ENCODE peak calls at places on chromosomes 11 and 22, in four cellular contexts. W is H9, F is mesendoderm, M is H1. K is an unnamed sample.

GRCh38 chr22:18076060-18076497 is 1.7 kb upstream of the PEX26 start:
- DNase-seq in F (peak; percentile 87), M (no peak), W (peak; percentile 59), K (peak; percentile 91)

GRCh38 chr11:30876656-30877371 is 290.7 kb upstream of the MPPED2 start:
- DNase-seq in W (no peak), M (no peak), F (peak; percentile 10), K (no peak)

GRCh38 chr11:44823920-44824704 is 97.3 kb downstream of the TSPAN18 start:
- DNase-seq in W (peak; percentile 79), F (peak; percentile 96), M (peak; percentile 72), K (no peak)

GRCh38 chr11:19832166-19832750 is 119.6 kb downstream of the NAV2 start:
- DNase-seq in W (no peak), M (no peak), F (no peak), K (no peak)

GRCh38 chr22:45212992-45213751 is 27.5 kb downstream of the KIAA0930 start:
- DNase-seq in M (no peak), W (no peak), F (no peak), K (peak; percentile 81)

GRCh38 chr11:64619196-64619595 is 28.2 kb downstream of the SLC22A12 start:
- DNase-seq in W (no peak), M (no peak), F (no peak), K (no peak)

GRCh38 chr22:26835929-26836528 is 178.6 kb downstream of the MIAT start:
- DNase-seq in F (peak; percentile 84), M (peak; percentile 78), W (peak; percentile 84), K (peak; percentile 23)

GRCh38 chr11:17267576-17267975 is 9.0 kb upstream of the NUCB2 start:
- DNase-seq in W (no peak), F (peak; percentile 37), M (no peak), K (peak; percentile 33)

GRCh38 chr11:77345621-77346020 is 44.1 kb upstream of the GDPD4 start:
- DNase-seq in M (no peak), F (no peak), W (no peak), K (peak; percentile 90)

GRCh38 chr11:78722786-78723185 is 148.1 kb upstream of the NARS2 start:
- DNase-seq in W (no peak), F (no peak), M (no peak), K (peak; percentile 13)

GRCh38 chr11:26245046-26245445 is 86.9 kb upstream of the ANO3 start:
- DNase-seq in F (no peak), W (no peak), M (no peak), K (peak; percentile 50)

GRCh38 chr11:78202733-78203167 is 14.0 kb downstream of the USP35 start:
- DNase-seq in F (no peak), M (no peak), W (no peak), K (no peak)

GRCh38 chr22:31342389-31343125 is 3.6 kb downstream of the PATZ1 start:
- DNase-seq in F (no peak), M (no peak), W (no peak), K (no peak)

GRCh38 chr11:90737328-90738050 is 514.6 kb upstream of the CHORDC1 start:
- DNase-seq in F (no peak), W (no peak), M (no peak), K (no peak)

GRCh38 chr11:47768090-47768620 is 1.0 kb upstream of the FNBP4 start:
- DNase-seq in F (peak; percentile 45), M (no peak), W (no peak), K (peak; percentile 61)

GRCh38 chr11:112249871-112250590 is 10.6 kb downstream of the PLET1 start:
- DNase-seq in M (no peak), F (peak; percentile 44), W (no peak), K (no peak)

GRCh38 chr11:60710482-60710881 is 11.1 kb downstream of the MS4A8 start:
- DNase-seq in W (peak; percentile 62), F (peak; percentile 79), M (no peak), K (no peak)

GRCh38 chr11:95283146-95283545 is 52.1 kb upstream of the SESN3 start:
- DNase-seq in W (no peak), M (no peak), F (no peak), K (no peak)

GRCh38 chr11:78080818-78081495 is 1.3 kb upstream of the NDUFC2 start:
- DNase-seq in W (no peak), M (no peak), F (peak; percentile 52), K (peak; percentile 73)

GRCh38 chr11:122440783-122441701 is 214.5 kb upstream of the UBASH3B start:
- DNase-seq in M (no peak), F (peak; percentile 55), W (peak; percentile 64), K (no peak)

GRCh38 chr22:37292641-37293040 is 10.3 kb downstream of the CYTH4 start:
- DNase-seq in M (no peak), W (no peak), F (peak; percentile 41), K (no peak)

GRCh38 chr11:9273430-9274336 is 8.5 kb upstream of the DENND5A start:
- DNase-seq in W (peak; percentile 6), F (no peak), M (no peak), K (peak; percentile 78)

GRCh38 chr22:40541300-40541699 is 95.2 kb downstream of the MRTFA start:
- DNase-seq in W (no peak), F (no peak), M (no peak), K (no peak)

GRCh38 chr11:83425137-83425466 is 138.9 kb upstream of the CCDC90B start:
- DNase-seq in W (no peak), M (no peak), F (no peak), K (no peak)

GRCh38 chr11:110979696-110980095 is 265.8 kb upstream of the POU2AF2 start:
- DNase-seq in F (no peak), M (no peak), W (no peak), K (peak; percentile 45)

GRCh38 chr11:88293931-88294330 is 43.6 kb downstream of the CTSC start:
- DNase-seq in M (no peak), W (no peak), F (no peak), K (peak; percentile 65)

GRCh38 chr11:125001849-125002248 is 47.8 kb downstream of the CCDC15 start:
- DNase-seq in W (no peak), F (no peak), M (no peak), K (no peak)

GRCh38 chr11:19060629-19061028 is at the start of gene MRGPRX2:
- DNase-seq in F (no peak), M (no peak), W (no peak), K (no peak)

GRCh38 chr11:65129649-65130441 is 4.5 kb downstream of the SYVN1 start:
- DNase-seq in M (no peak), F (no peak), W (no peak), K (no peak)

GRCh38 chr11:68896171-68896959 is 7.3 kb downstream of the MRPL21 start:
- DNase-seq in F (no peak), M (no peak), W (no peak), K (no peak)

GRCh38 chr11:33067294-33067693 is 27.9 kb downstream of the TCP11L1 start:
- DNase-seq in F (no peak), W (no peak), M (no peak), K (no peak)

GRCh38 chr11:123543796-123544195 is 110.6 kb downstream of the SCN3B start:
- DNase-seq in M (no peak), W (no peak), F (no peak), K (peak; percentile 70)

DNA sequence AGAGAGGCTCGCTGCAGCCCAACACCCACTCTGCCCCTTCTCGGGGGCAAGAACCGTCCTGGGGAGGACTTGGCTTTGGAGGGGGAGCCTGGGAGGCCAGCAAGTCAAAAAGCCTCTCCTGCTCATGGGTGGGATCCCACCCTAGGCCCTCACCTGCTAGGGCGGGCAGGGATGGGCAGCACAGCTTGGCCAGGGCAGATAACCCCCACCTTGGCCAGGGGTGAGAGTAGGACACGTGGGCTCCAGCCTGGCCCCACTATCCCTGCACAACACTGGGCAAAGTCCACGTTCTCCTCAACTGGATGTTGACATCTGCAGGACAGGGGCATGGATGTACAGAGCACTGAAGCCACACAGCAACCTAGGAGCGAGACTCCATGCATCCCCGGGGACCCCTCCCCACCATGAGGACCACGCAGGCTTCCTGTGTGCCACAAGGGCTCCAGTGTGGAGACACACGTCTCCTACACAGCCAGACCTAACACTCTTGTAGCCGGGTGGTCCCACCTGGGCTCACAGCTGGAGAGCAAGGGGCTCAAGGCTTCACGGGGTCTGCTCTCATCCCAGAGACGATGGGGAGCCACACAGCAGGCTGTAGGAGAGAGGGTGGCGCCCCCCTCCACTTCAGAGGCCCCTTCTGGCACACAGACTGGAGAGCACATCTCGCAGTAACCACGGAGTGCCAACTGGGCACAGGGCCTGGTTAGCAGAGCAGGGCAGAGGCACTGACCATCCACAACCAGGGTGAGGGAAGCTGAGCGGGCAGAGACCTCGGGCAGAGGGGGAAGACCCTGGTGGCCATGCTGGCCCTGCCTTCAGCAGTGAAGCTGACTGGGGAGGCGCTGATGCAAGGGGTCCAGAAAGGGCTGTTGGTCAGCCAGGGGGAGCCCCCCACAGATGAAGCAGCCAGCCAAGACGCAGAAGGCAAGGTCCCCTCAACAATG is 171.1 kb downstream of the CRYBB2 start:
- DNase-seq in M (no peak), W (no peak), F (no peak), K (no peak)
- H3K18ac ChIP-seq in M (no peak overlapping the region), W (no peak overlapping the region), F (no peak overlapping the region), K (no peak overlapping the region)

GRCh38 chr22:50698546-50698945 is 25.9 kb downstream of the SHANK3 start:
- DNase-seq in F (no peak), W (no peak), M (no peak), K (no peak)

GRCh38 chr22:50700387-50701075 is 27.9 kb downstream of the SHANK3 start:
- DNase-seq in W (no peak), M (no peak), F (no peak), K (no peak)

GRCh38 chr22:50699001-50699753 is 26.6 kb downstream of the SHANK3 start:
- DNase-seq in W (no peak), M (no peak), F (no peak), K (no peak)

GRCh38 chr22:50701076-50701419 is 28.4 kb downstream of the SHANK3 start:
- DNase-seq in F (no peak), M (no peak), W (no peak), K (no peak)

GRCh38 chr22:50699754-50700386 is 27.2 kb downstream of the SHANK3 start:
- DNase-seq in M (peak; percentile 33), F (peak; percentile 69), W (peak; percentile 58), K (no peak)
- H2BK120ac ChIP-seq in M (no peak overlapping the region), F (no peak overlapping the region), W (no peak overlapping the region), K (no peak overlapping the region)

DNA sequence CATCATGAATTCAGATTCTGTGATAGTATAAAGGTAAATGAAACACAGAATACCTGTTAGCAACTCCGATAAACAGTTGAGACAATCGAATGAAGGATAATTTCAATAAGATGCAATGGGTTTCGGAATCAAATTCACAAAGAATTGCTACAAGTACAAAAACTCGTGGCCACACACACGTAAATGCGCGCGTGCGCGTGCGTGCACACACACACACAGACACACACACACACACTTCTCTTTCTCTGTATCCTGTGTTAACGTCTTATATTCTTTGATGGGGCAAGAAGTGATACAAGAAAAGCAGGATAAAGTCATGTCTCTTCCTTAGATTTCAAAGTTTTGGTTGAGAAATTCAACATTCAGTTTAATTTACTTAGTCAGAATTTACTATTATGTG is 57.2 kb downstream of the FOLH1 start:
- DNase-seq in M (no peak), F (no peak), W (no peak), K (no peak)
- H4K5ac ChIP-seq in M (no peak overlapping the region), F (no peak overlapping the region), W (no peak overlapping the region), K (no peak overlapping the region)

GRCh38 chr11:103800406-103801114 is 235.9 kb upstream of the DDI1 start:
- DNase-seq in F (peak; percentile 64), W (peak; percentile 35), M (no peak), K (no peak)
- H3K18ac ChIP-seq in F (no peak overlapping the region), W (no peak overlapping the region), M (no peak overlapping the region), K (peak overlapping the region; percentile 16)

K was measured in IMR-90.